ENCODE peak calls at places on chromosomes 7 and 10, in seven cellular contexts. T is left ventricle myocardium inferior, B is astrocyte, X is psoas muscle, V is adrenal gland, K is small intestine, I is osteoblast. A is an unnamed sample. For H3K27me3 and H3K36me3, the result is how much of the 10 kb centered on the place peaks cover.

GRCh38 chr10:485776-486572 is 203.5 kb downstream of the DIP2C start:
- DNase-seq in T (no peak), B (no peak), X (no peak), V (peak), K (no peak), I (no peak), A (no peak)

GRCh38 chr7:149879271-149879711 is 5.5 kb downstream of the ATP6V0E2 start:
- DNase-seq in T (no peak), B (no peak), X (no peak), V (no peak), K (no peak), I (no peak), A (peak)

GRCh38 chr10:69953851-69954250 is 98.8 kb upstream of the MACROH2A2 start:
- DNase-seq in T (no peak), B (no peak), X (no peak), V (no peak), K (no peak), I (no peak), A (no peak)

GRCh38 chr10:35998036-35998435 is 355.9 kb upstream of the FZD8 start:
- DNase-seq in T (no peak), B (no peak), X (no peak), V (no peak), K (no peak), I (no peak), A (no peak)

GRCh38 chr10:61399386-61399785 is 53.8 kb downstream of the TMEM26 start:
- DNase-seq in T (no peak), B (peak), X (no peak), V (no peak), K (no peak), I (peak), A (no peak)

GRCh38 chr7:140525741-140526140 is 46.4 kb upstream of the MKRN1 start:
- DNase-seq in T (no peak), B (peak), X (no peak), V (no peak), K (no peak), I (no peak), A (no peak)

GRCh38 chr10:31808258-31809218 is 120.1 kb downstream of the ARHGAP12 start:
- DNase-seq in T (no peak), B (peak), X (peak), V (peak), K (peak), I (no peak), A (no peak)

GRCh38 chr7:29946428-29947186 is 43.0 kb downstream of the SCRN1 start:
- DNase-seq in T (peak), B (peak), X (no peak), V (no peak), K (peak), I (peak), A (peak)

GRCh38 chr10:33117816-33118215 is 159.8 kb upstream of the ITGB1 start:
- DNase-seq in T (no peak), B (no peak), X (no peak), V (no peak), K (no peak), I (no peak), A (no peak)

GRCh38 chr7:128963327-128963757 is 25.6 kb downstream of the IRF5 start:
- DNase-seq in T (no peak), B (peak), X (no peak), V (no peak), K (no peak), I (peak), A (no peak)

GRCh38 chr7:101657171-101657570 is 28.1 kb upstream of the MYL10 start:
- DNase-seq in T (no peak), B (no peak), X (no peak), V (no peak), K (no peak), I (no peak), A (no peak)

GRCh38 chr7:19016140-19016539 is 101.3 kb downstream of the TWIST1 start:
- DNase-seq in T (no peak), B (peak), X (no peak), V (no peak), K (no peak), I (no peak), A (no peak)

GRCh38 chr10:127980898-127981297 is 74.0 kb downstream of the PTPRE start:
- DNase-seq in T (no peak), B (no peak), X (no peak), V (no peak), K (no peak), I (no peak), A (no peak)

GRCh38 chr10:71734797-71735196 is 15.2 kb upstream of the C10orf105 start:
- DNase-seq in T (no peak), B (no peak), X (no peak), V (no peak), K (no peak), I (no peak), A (no peak)

GRCh38 chr10:62352356-62352963 is 21.7 kb upstream of the ZNF365 start:
- DNase-seq in T (no peak), B (peak), X (no peak), V (no peak), K (no peak), I (peak), A (no peak)

GRCh38 chr7:110531186-110531585 is 559.7 kb upstream of the LRRN3 start:
- DNase-seq in T (no peak), B (peak), X (no peak), V (no peak), K (no peak), I (no peak), A (no peak)

GRCh38 chr10:25849971-25850370 is 84.1 kb upstream of the MYO3A start:
- DNase-seq in T (no peak), B (peak), X (no peak), V (no peak), K (no peak), I (no peak), A (no peak)

GRCh38 chr7:38323156-38323555 is 49.7 kb upstream of the TARP start:
- DNase-seq in T (no peak), B (peak), X (no peak), V (no peak), K (no peak), I (no peak), A (no peak)

GRCh38 chr10:33880291-33880690 is 545.8 kb upstream of the NRP1 start:
- DNase-seq in T (no peak), B (no peak), X (no peak), V (no peak), K (no peak), I (no peak), A (no peak)

GRCh38 chr7:123237-123636 is 69.1 kb upstream of the FAM20C start:
- DNase-seq in T (no peak), B (no peak), X (no peak), V (no peak), K (no peak), I (no peak), A (peak)

GRCh38 chr10:86992929-86993328 is 24.6 kb downstream of the ADIRF start:
- DNase-seq in T (no peak), B (no peak), X (no peak), V (no peak), K (peak), I (no peak), A (no peak)

GRCh38 chr7:55132890-55133551 is 114.2 kb downstream of the EGFR start:
- DNase-seq in T (no peak), B (peak), X (peak), V (no peak), K (peak), I (peak), A (no peak)

GRCh38 chr7:156473476-156474240 is 166.9 kb upstream of the RNF32 start:
- DNase-seq in T (peak), B (peak), X (no peak), V (peak), K (peak), I (no peak), A (peak)

DNA sequence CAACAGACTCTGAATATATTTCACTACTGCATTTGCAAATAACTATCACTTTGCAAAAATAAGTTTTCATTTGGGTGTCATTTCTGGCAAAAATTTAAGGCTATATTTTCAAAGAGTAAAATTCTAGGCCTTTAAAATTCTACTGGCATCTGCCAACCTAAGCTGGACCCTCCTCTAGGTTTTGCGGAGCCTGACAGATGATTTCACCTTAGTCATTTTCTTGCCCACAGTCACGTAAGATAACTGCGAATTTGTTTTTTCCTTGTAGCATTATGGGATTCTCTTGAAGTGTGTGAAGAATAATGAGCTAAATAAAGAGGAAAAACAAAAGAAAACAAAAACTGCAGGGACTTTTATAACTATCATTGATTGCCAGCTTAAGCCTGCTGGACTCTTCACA is 7.8 kb downstream of the MEOX2 start:
- DNase-seq in T (no peak), B (no peak), X (no peak), V (no peak), K (no peak), I (no peak), A (no peak)
- H3K4me3 ChIP-seq in T (peak), B (no peak), X (peak), V (no peak), K (no peak), I (no peak), A (no peak)

DNA sequence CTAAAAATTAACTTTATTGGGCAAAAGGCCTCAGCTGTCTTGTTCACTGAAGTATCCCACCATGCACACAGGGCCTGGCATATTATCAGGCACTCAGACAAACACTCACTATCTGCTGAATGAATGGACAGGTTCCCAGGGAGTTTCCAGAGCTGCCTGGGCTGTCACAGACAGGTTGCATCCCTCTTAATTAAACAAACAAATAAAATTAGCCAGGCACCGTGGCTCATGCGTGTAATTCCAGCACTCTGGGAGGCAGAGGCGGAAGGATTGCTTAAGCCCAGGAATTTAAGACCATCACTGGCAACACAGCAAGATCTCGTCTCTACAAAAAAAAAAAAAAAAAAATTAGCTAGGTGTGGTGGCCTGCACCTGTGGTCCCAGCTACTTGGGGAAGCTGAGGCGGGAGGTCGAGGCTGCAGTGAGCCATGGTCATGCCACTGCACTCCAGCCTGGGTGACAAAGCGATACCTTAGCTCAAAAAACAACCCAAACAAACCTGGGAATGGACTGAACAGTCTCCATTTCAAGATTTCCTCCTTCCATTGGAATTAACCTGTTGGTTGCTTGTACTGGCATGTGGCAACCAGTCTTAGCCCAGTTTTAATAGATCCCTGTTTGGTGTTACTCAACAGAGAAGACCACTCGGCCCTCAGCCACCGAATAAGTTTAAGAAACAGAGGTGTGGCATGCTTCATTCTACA is 1.3 kb upstream of the TSPAN14 start:
- DNase-seq in T (no peak), B (no peak), X (no peak), V (no peak), K (no peak), I (peak), A (no peak)
- H3K27me3 ChIP-seq in T (under half), B (under half), X (under half), V (under half), K (under half), I (under half), A (under half)

GRCh38 chr7:99039384-99039891 is 104.5 kb downstream of the SMURF1 start:
- DNase-seq in T (no peak), B (no peak), X (no peak), V (no peak), K (peak), I (no peak), A (no peak)
- H3K36me3 ChIP-seq in T (half or more), B (half or more), X (under half), V (under half), K (under half), I (half or more), A (under half)

GRCh38 chr7:1228535-1229333 is 3.9 kb upstream of the UNCX start:
- DNase-seq in T (no peak), B (no peak), X (no peak), V (no peak), K (no peak), I (peak), A (peak)
- H3K4me3 ChIP-seq in T (no peak), B (no peak), X (no peak), V (no peak), K (no peak), I (no peak), A (no peak)